ENCODE peak calls at places on chromosome 3, in six cellular contexts. Z, F, B, L, H and O are unnamed samples.

GRCh38 chr3:188212308-188212969 is 58.5 kb downstream of the LPP start:
- DNase-seq in Z (no peak), F (no peak), B (no peak), L (peak), H (peak), O (no peak)

GRCh38 chr3:115503386-115503785 is 119.9 kb upstream of the GAP43 start:
- DNase-seq in Z (no peak), F (no peak), B (no peak), L (no peak), H (no peak), O (no peak)

GRCh38 chr3:52471371-52472238 is 16.2 kb downstream of the NISCH start:
- DNase-seq in Z (peak), F (peak), B (peak), L (peak), H (peak), O (no peak)

GRCh38 chr3:122977645-122978466 is 49.7 kb downstream of the SEMA5B start:
- DNase-seq in Z (no peak), F (no peak), B (peak), L (peak), H (peak), O (peak)

GRCh38 chr3:135229018-135229495 is 434.0 kb downstream of the EPHB1 start:
- DNase-seq in Z (no peak), F (peak), B (no peak), L (no peak), H (no peak), O (no peak)

GRCh38 chr3:197259096-197259495 is 39.3 kb downstream of the DLG1 start:
- DNase-seq in Z (no peak), F (no peak), B (no peak), L (no peak), H (no peak), O (no peak)

GRCh38 chr3:10706156-10707088 is 109.6 kb upstream of the SLC6A11 start:
- DNase-seq in Z (no peak), F (no peak), B (no peak), L (no peak), H (no peak), O (no peak)

GRCh38 chr3:169327969-169328368 is 335.5 kb downstream of the MECOM start:
- DNase-seq in Z (no peak), F (no peak), B (no peak), L (no peak), H (no peak), O (no peak)

GRCh38 chr3:193554790-193555189 is at the start of gene ATP13A4:
- DNase-seq in Z (no peak), F (no peak), B (peak), L (no peak), H (no peak), O (no peak)

GRCh38 chr3:187456268-187456667 is 88.1 kb downstream of the RTP4 start:
- DNase-seq in Z (no peak), F (peak), B (no peak), L (peak), H (peak), O (peak)

DNA sequence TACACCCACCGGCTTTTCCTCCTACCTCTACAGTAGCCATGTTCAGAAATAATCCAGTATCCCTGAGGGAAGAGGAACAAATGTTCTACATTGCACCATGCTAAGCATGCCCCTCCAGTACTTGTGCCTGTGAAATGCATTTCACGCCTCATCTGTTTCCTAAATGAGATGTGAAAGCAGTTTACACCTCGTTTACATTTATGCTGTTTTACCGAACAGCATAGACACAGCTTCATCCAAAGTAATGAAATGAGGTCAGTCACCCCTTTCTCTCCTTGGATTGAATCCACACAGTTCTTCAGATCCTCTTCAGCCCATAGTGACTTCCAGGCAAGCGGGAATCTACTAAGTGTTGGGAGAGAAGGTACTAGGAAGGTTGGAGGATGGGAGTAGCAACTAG is 514.3 kb downstream of the PDCD6IP start:
- DNase-seq in Z (no peak), F (no peak), B (no peak), L (no peak), H (no peak), O (no peak)
- H3K4me3 ChIP-seq in Z (no peak), F (no peak), B (no peak), L (no peak), H (no peak), O (no peak)

GRCh38 chr3:149340310-149340933 is 7.0 kb upstream of the TM4SF18 start:
- DNase-seq in Z (no peak), F (peak), B (no peak), L (no peak), H (no peak), O (no peak)

GRCh38 chr3:149339931-149340309 is 6.5 kb upstream of the TM4SF18 start:
- DNase-seq in Z (peak), F (peak), B (peak), L (peak), H (peak), O (peak)

GRCh38 chr3:149342413-149343340 is 9.2 kb upstream of the TM4SF18 start:
- DNase-seq in Z (no peak), F (no peak), B (no peak), L (no peak), H (no peak), O (no peak)

GRCh38 chr3:149343951-149344350 is 10.5 kb upstream of the TM4SF18 start:
- DNase-seq in Z (no peak), F (no peak), B (no peak), L (no peak), H (no peak), O (no peak)
- TF ChIP-seq CTCF in Z (no peak), F (no peak), B (no peak), L (no peak), H (no peak), O (no peak)

DNA sequence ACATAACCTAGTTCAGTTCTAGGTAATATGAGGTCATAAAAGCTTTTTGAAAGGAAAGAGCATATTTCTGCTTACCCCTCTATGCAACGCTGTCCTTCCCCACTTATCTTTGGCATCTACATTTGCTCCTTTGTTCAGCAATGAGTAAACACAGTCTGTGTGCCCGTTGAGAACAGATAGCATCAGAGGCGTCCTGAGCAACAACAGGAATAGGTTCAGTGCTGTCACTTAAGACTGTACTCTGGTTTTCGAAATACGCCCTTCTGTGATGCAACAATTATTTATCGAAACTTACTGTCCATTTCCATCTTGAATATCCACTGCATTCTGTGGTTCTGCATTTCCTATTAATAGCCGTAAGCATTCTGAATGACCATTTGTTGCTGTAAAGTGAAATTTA is 84.4 kb downstream of the BTD start:
- DNase-seq in Z (no peak), F (no peak), B (no peak), L (no peak), H (no peak), O (no peak)
- H3K27ac ChIP-seq in Z (no peak), F (no peak), B (no peak), L (no peak), H (no peak), O (no peak)

DNA sequence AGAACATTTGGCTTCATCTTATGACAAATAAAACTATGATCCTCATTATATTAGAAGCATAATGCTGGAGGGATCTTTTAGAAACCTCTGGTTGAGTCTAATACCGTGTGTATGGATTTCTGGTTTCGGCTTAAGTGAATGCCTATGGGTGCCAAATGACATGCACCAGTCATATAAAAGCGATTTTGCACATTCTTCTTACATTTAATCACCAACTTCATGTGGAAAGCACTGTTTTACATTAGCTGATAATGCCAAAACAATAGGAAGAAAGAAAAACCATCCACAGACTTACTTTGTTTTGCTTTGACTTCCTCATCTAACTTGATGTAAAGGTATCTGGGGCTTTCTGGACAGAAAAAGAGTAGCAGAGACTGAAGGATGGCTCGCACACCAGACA is 20.9 kb downstream of the SLC2A2 start:
- DNase-seq in Z (no peak), F (no peak), B (no peak), L (no peak), H (no peak), O (no peak)
- H3K4me3 ChIP-seq in Z (no peak), F (no peak), B (no peak), L (no peak), H (no peak), O (no peak)

DNA sequence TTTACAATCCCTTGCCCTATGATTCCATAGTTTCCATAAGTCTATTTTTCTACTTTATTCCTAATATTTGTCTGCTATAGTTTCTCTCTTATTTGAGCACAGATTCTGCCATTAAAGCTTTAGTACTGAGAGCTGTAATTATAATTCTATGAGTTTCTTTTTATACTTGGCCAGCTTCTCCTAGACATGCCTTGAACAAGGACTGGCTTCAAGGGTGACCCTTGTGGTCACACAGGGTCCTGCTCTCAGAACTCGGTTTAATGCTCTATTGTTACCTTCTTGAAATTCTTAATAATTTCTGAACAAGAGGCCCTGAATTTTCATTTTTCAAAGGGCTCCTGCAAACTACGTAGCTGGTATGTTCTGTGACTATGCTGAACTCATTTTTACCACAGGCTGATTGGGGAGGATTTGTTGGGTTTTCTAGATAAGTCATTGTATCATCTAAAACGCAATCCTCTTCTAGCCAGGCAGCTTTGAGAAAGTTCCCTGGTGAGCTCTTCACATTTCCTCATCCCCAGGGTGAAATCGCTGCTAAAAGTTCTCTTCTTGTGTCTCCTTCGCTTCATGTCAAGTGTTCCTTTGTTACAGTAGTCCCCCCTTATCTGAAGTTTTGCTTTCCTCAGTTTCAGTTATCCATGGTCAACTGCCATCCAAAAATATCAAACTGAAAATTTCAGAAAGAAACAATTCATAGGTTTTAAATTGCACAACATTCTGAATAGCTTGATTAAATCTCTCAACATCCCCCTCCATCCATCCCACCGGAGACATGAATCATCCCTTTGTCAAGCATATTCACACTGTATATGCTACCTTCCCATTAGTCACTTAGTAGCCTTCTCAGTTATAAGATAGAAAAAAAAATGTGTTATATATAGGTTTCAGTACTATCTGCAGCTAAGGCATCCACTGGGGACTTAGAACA is 12.6 kb upstream of the PLCL2 start:
- DNase-seq in Z (no peak), F (no peak), B (no peak), L (no peak), H (no peak), O (no peak)
- TF ChIP-seq CTCF in Z (no peak), F (no peak), B (no peak), L (no peak), H (no peak), O (no peak)

DNA sequence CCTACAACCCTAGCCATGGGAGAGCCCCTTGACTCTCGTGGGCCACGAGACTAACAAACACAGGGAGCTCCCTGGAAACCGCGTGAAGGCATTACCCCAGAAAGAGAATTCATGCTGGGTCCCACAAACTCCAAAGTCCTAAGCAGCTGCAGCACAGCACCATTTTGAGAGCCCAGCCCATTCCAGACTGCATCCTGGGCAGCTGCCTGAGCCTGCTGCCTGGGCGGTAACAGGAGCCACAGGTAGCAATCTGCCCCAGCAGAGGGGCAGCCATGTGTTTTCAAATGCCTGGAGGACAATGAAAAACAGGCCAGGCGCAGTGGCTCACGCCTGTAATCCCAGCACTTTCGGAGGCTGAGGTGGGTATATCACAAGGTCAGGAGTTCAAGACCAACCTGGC is 62.9 kb upstream of the TBC1D23 start:
- DNase-seq in Z (no peak), F (no peak), B (no peak), L (no peak), H (no peak), O (no peak)
- H3K27ac ChIP-seq in Z (no peak), F (no peak), B (no peak), L (no peak), H (no peak), O (no peak)

DNA sequence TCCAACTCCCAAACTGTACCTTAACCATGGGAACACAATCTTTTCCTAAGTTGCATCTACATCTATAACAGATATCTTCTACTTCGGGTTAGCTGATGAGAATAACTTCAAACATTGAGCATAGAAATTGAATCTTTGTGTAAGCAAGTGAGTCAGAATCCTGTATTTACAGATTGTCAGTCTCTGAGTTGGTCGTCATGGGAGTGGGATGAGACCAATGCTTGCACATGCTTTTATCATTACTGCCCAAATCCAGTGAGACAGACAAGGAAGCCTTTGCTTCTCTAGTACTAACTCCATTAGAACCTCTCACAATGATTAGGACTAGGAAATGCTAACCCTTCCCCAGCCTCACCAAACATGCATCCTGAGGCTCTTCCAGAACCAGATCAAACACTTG is 587.1 kb upstream of the ZNF717 start:
- DNase-seq in Z (no peak), F (no peak), B (no peak), L (no peak), H (no peak), O (no peak)
- H3K4me3 ChIP-seq in Z (no peak), F (no peak), B (no peak), L (no peak), H (no peak), O (no peak)

GRCh38 chr3:55482496-55483195 is 4.5 kb downstream of the WNT5A start:
- DNase-seq in Z (no peak), F (no peak), B (no peak), L (no peak), H (no peak), O (no peak)

GRCh38 chr3:55483196-55484095 is 3.7 kb downstream of the WNT5A start:
- DNase-seq in Z (no peak), F (no peak), B (no peak), L (no peak), H (no peak), O (no peak)

GRCh38 chr3:55484191-55484644 is 2.9 kb downstream of the WNT5A start:
- DNase-seq in Z (no peak), F (no peak), B (peak), L (no peak), H (no peak), O (no peak)

GRCh38 chr3:55481918-55482495 is 5.1 kb downstream of the WNT5A start:
- DNase-seq in Z (no peak), F (no peak), B (peak), L (no peak), H (no peak), O (no peak)

GRCh38 chr3:55481067-55481917 is 5.8 kb downstream of the WNT5A start:
- DNase-seq in Z (no peak), F (no peak), B (peak), L (no peak), H (no peak), O (no peak)
- TF ChIP-seq CTCF in Z (no peak), F (no peak), B (no peak), L (no peak), H (no peak), O (no peak)